ENCODE peak calls at places on chromosomes 4 and X, in eight cellular contexts. J, F, H, A, W, M, O and Z are unnamed samples.

GRCh38 chr4:179110356-179110755 is 1668.1 kb upstream of the AGA start:
- DNase-seq in J (no peak), F (no peak), H (no peak), A (no peak), W (peak), M (no peak), O (peak), Z (no peak)

GRCh38 chr4:102675142-102675541 is 85.6 kb downstream of the MANBA start:
- DNase-seq in J (no peak), F (no peak), H (no peak), A (no peak), W (peak), M (no peak), O (peak), Z (no peak)

GRCh38 chrX:111467896-111468295 is 43.5 kb upstream of the SERTM2 start:
- DNase-seq in J (no peak), F (no peak), H (no peak), A (no peak), W (no peak), M (no peak), O (no peak), Z (no peak)

GRCh38 chr4:73729534-73730165 is 10.7 kb upstream of the CXCL8 start:
- DNase-seq in J (no peak), F (peak), H (peak), A (peak), W (peak), M (no peak), O (peak), Z (no peak)

GRCh38 chr4:141022221-141022760 is 111.0 kb downstream of the RNF150 start:
- DNase-seq in J (no peak), F (no peak), H (no peak), A (no peak), W (no peak), M (no peak), O (no peak), Z (no peak)

GRCh38 chr4:156169011-156169410 is 215.3 kb upstream of the CTSO start:
- DNase-seq in J (no peak), F (no peak), H (peak), A (peak), W (peak), M (no peak), O (peak), Z (no peak)

GRCh38 chrX:48697182-48697727 is 721 bp downstream of the SUV39H1 start:
- DNase-seq in J (no peak), F (no peak), H (no peak), A (no peak), W (no peak), M (no peak), O (peak), Z (no peak)

GRCh38 chr4:118154643-118155042 is 120.4 kb downstream of the NDST3 start:
- DNase-seq in J (no peak), F (no peak), H (no peak), A (no peak), W (peak), M (no peak), O (no peak), Z (no peak)

GRCh38 chr4:80012291-80012690 is 60.7 kb downstream of the ANTXR2 start:
- DNase-seq in J (no peak), F (no peak), H (no peak), A (no peak), W (no peak), M (no peak), O (no peak), Z (no peak)

GRCh38 chrX:128781506-128781905 is 729.3 kb upstream of the ACTRT1 start:
- DNase-seq in J (no peak), F (peak), H (peak), A (no peak), W (no peak), M (peak), O (no peak), Z (no peak)

GRCh38 chr4:151417164-151417571 is 8.2 kb downstream of the FHIP1A start:
- DNase-seq in J (no peak), F (no peak), H (no peak), A (no peak), W (no peak), M (no peak), O (no peak), Z (no peak)

GRCh38 chr4:13642163-13642562 is 14.6 kb upstream of the BOD1L1 start:
- DNase-seq in J (no peak), F (no peak), H (no peak), A (no peak), W (peak), M (no peak), O (peak), Z (no peak)

GRCh38 chr4:177077095-177077494 is 232.6 kb upstream of the NEIL3 start:
- DNase-seq in J (no peak), F (no peak), H (no peak), A (no peak), W (no peak), M (no peak), O (no peak), Z (no peak)

GRCh38 chr4:125243835-125244397 is 70.8 kb upstream of the FAT4 start:
- DNase-seq in J (no peak), F (no peak), H (no peak), A (no peak), W (peak), M (no peak), O (peak), Z (no peak)

GRCh38 chrX:24619647-24620046 is 27.5 kb downstream of the PCYT1B start:
- DNase-seq in J (peak), F (no peak), H (no peak), A (no peak), W (peak), M (no peak), O (peak), Z (no peak)

GRCh38 chr4:20181926-20182325 is 69.8 kb upstream of the SLIT2 start:
- DNase-seq in J (no peak), F (no peak), H (no peak), A (no peak), W (peak), M (no peak), O (no peak), Z (no peak)

GRCh38 chr4:125368161-125368560 is 53.4 kb downstream of the FAT4 start:
- DNase-seq in J (no peak), F (no peak), H (no peak), A (no peak), W (peak), M (no peak), O (peak), Z (no peak)

GRCh38 chr4:150402968-150403367 is 179.0 kb upstream of the MAB21L2 start:
- DNase-seq in J (peak), F (peak), H (no peak), A (peak), W (peak), M (peak), O (no peak), Z (no peak)

GRCh38 chr4:151573474-151573873 is 164.5 kb downstream of the FHIP1A start:
- DNase-seq in J (no peak), F (no peak), H (no peak), A (no peak), W (no peak), M (no peak), O (no peak), Z (no peak)

GRCh38 chr4:89939994-89940393 is 45.3 kb downstream of the MMRN1 start:
- DNase-seq in J (no peak), F (no peak), H (no peak), A (no peak), W (peak), M (no peak), O (no peak), Z (no peak)

GRCh38 chr4:149784018-149784417 is 31.6 kb downstream of the IQCM start:
- DNase-seq in J (no peak), F (no peak), H (no peak), A (no peak), W (peak), M (no peak), O (peak), Z (no peak)

GRCh38 chr4:77538574-77539157 is 67.0 kb upstream of the CXCL13 start:
- DNase-seq in J (no peak), F (no peak), H (no peak), A (peak), W (peak), M (no peak), O (peak), Z (no peak)

GRCh38 chr4:99855677-99856076 is 38.5 kb downstream of the LAMTOR3 start:
- DNase-seq in J (no peak), F (no peak), H (no peak), A (no peak), W (no peak), M (no peak), O (no peak), Z (no peak)

GRCh38 chrX:86806786-86807185 is 658.5 kb downstream of the DACH2 start:
- DNase-seq in J (no peak), F (no peak), H (peak), A (no peak), W (no peak), M (no peak), O (peak), Z (no peak)

GRCh38 chr4:108450236-108450898 is 170.0 kb upstream of the RPL34 start:
- DNase-seq in J (no peak), F (no peak), H (no peak), A (no peak), W (no peak), M (no peak), O (no peak), Z (no peak)

GRCh38 chr4:12324965-12325364 is 896.3 kb upstream of the HS3ST1 start:
- DNase-seq in J (no peak), F (no peak), H (no peak), A (no peak), W (no peak), M (no peak), O (no peak), Z (no peak)

GRCh38 chr4:22237155-22237751 is 278.6 kb downstream of the ADGRA3 start:
- DNase-seq in J (no peak), F (peak), H (peak), A (no peak), W (no peak), M (peak), O (peak), Z (no peak)

GRCh38 chrX:13605611-13606010 is 36.2 kb downstream of the EGFL6 start:
- DNase-seq in J (no peak), F (no peak), H (no peak), A (no peak), W (no peak), M (no peak), O (no peak), Z (no peak)

GRCh38 chr4:142741995-142742394 is 104.1 kb downstream of the INPP4B start:
- DNase-seq in J (no peak), F (no peak), H (no peak), A (no peak), W (no peak), M (no peak), O (no peak), Z (no peak)

GRCh38 chr4:87967193-87967592 is 8.3 kb upstream of the SPP1 start:
- DNase-seq in J (no peak), F (no peak), H (no peak), A (no peak), W (no peak), M (peak), O (no peak), Z (no peak)

GRCh38 chr4:38138363-38138762 is 178.2 kb downstream of the PTTG2 start:
- DNase-seq in J (no peak), F (no peak), H (no peak), A (no peak), W (no peak), M (no peak), O (no peak), Z (no peak)

GRCh38 chr4:81485310-81485980 is 13.7 kb upstream of the RASGEF1B start:
- DNase-seq in J (no peak), F (no peak), H (no peak), A (no peak), W (no peak), M (no peak), O (no peak), Z (no peak)

GRCh38 chrX:150926304-150926703 is 27.8 kb upstream of the CD99L2 start:
- DNase-seq in J (no peak), F (no peak), H (no peak), A (no peak), W (no peak), M (no peak), O (no peak), Z (no peak)

GRCh38 chr4:168631241-168632151 is 134.6 kb downstream of the PALLD start:
- DNase-seq in J (peak), F (peak), H (peak), A (peak), W (peak), M (peak), O (peak), Z (peak)

GRCh38 chrX:38312436-38312835 is 14.9 kb downstream of the RPGR start:
- DNase-seq in J (no peak), F (no peak), H (no peak), A (no peak), W (peak), M (no peak), O (peak), Z (no peak)

GRCh38 chr4:95362906-95363578 is 185.7 kb downstream of the UNC5C start:
- DNase-seq in J (no peak), F (no peak), H (peak), A (no peak), W (peak), M (no peak), O (peak), Z (no peak)

GRCh38 chr4:163111588-163111987 is 55.1 kb downstream of the NAF1 start:
- DNase-seq in J (no peak), F (no peak), H (no peak), A (no peak), W (peak), M (no peak), O (peak), Z (no peak)

GRCh38 chr4:163108614-163109013 is 58.1 kb downstream of the NAF1 start:
- DNase-seq in J (no peak), F (no peak), H (no peak), A (no peak), W (no peak), M (no peak), O (no peak), Z (no peak)

GRCh38 chr4:163109967-163110366 is 56.7 kb downstream of the NAF1 start:
- DNase-seq in J (no peak), F (no peak), H (no peak), A (no peak), W (no peak), M (no peak), O (peak), Z (no peak)

GRCh38 chr4:163110442-163110841 is 56.2 kb downstream of the NAF1 start:
- DNase-seq in J (no peak), F (no peak), H (no peak), A (no peak), W (no peak), M (no peak), O (no peak), Z (no peak)

GRCh38 chr4:163107754-163108153 is 58.9 kb downstream of the NAF1 start:
- DNase-seq in J (no peak), F (no peak), H (no peak), A (no peak), W (peak), M (no peak), O (peak), Z (no peak)
- TF ChIP-seq CTCF in J (no peak), F (no peak), H (no peak), A (no peak), W (peak), M (no peak), O (no peak), Z (peak)

GRCh38 chr4:63524764-63525163 is 884.5 kb downstream of the TECRL start:
- DNase-seq in J (no peak), F (no peak), H (no peak), A (no peak), W (no peak), M (no peak), O (no peak), Z (no peak)

GRCh38 chr4:63529581-63529980 is 879.7 kb downstream of the TECRL start:
- DNase-seq in J (no peak), F (no peak), H (no peak), A (no peak), W (no peak), M (no peak), O (no peak), Z (no peak)

GRCh38 chr4:63526251-63526650 is 883.0 kb downstream of the TECRL start:
- DNase-seq in J (no peak), F (no peak), H (no peak), A (no peak), W (no peak), M (no peak), O (no peak), Z (no peak)

GRCh38 chr4:63528592-63528991 is 880.7 kb downstream of the TECRL start:
- DNase-seq in J (no peak), F (no peak), H (no peak), A (no peak), W (no peak), M (no peak), O (peak), Z (no peak)
- TF ChIP-seq CTCF in J (no peak), F (no peak), H (peak), A (no peak), W (no peak), M (no peak), O (no peak), Z (peak)

DNA sequence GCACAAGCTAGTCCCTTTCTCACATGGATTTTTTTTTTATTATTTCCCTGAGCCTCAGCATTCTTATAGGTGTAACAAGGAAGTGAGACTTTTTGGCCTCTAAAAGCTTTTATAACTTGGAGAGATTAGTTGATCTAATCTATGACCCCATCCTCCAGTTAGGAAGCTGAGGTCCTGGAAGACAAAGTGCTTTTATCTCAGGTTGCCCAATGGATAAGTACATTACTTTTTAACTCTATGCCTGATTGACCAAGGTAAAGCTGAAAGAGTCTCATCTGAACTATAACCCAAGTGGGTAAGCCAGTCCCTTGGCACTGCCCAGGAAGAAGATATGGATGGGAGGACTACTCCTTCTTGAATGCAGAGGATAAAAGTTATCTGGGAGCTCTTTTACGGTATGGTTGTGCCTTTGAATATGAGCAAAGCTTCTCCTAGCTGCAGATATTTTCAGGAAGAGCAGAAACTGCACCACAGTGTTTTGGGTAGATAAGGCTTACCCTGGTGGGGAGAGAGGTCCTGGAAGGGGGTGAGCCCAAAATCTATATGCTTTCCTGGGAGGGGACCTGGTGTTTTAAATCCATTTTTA is 40.2 kb downstream of the VSIG4 start:
- DNase-seq in J (no peak), F (no peak), H (no peak), A (no peak), W (no peak), M (no peak), O (no peak), Z (no peak)
- TF ChIP-seq CTCF in J (no peak), F (no peak), H (no peak), A (no peak), W (no peak), M (no peak), O (no peak), Z (no peak)

GRCh38 chrX:52363247-52363883 is 5.5 kb upstream of the XAGE2 start:
- DNase-seq in J (no peak), F (peak), H (no peak), A (no peak), W (no peak), M (no peak), O (peak), Z (no peak)
- TF ChIP-seq CTCF in J (no peak), F (no peak), H (no peak), A (no peak), W (no peak), M (no peak), O (no peak), Z (no peak)

GRCh38 chrX:456146-456545 is 69.4 kb upstream of the PPP2R3B start:
- DNase-seq in J (no peak), F (no peak), H (no peak), A (no peak), W (no peak), M (no peak), O (no peak), Z (no peak)

GRCh38 chrX:455199-455598 is 68.5 kb upstream of the PPP2R3B start:
- DNase-seq in J (no peak), F (no peak), H (no peak), A (no peak), W (no peak), M (peak), O (no peak), Z (no peak)

GRCh38 chrX:456925-457768 is 70.4 kb upstream of the PPP2R3B start:
- DNase-seq in J (no peak), F (no peak), H (no peak), A (no peak), W (no peak), M (no peak), O (no peak), Z (no peak)

GRCh38 chrX:458631-459061 is 71.9 kb upstream of the PPP2R3B start:
- DNase-seq in J (no peak), F (no peak), H (no peak), A (no peak), W (no peak), M (no peak), O (no peak), Z (no peak)

GRCh38 chrX:455673-456072 is 69.0 kb upstream of the PPP2R3B start:
- DNase-seq in J (no peak), F (no peak), H (no peak), A (no peak), W (no peak), M (peak), O (no peak), Z (no peak)
- TF ChIP-seq CTCF in J (no peak), F (no peak), H (no peak), A (no peak), W (no peak), M (no peak), O (no peak), Z (no peak)

GRCh38 chr4:120049732-120050494 is 16.7 kb downstream of the MAD2L1 start:
- DNase-seq in J (peak), F (peak), H (peak), A (peak), W (peak), M (peak), O (peak), Z (peak)
- TF ChIP-seq CTCF in J (peak), F (peak), H (peak), A (peak), W (peak), M (peak), O (peak), Z (peak)

GRCh38 chr4:110638347-110638746 is 15.5 kb upstream of the PITX2 start:
- DNase-seq in J (no peak), F (no peak), H (no peak), A (no peak), W (no peak), M (no peak), O (no peak), Z (no peak)

GRCh38 chr4:110636677-110637407 is 14.0 kb upstream of the PITX2 start:
- DNase-seq in J (peak), F (peak), H (no peak), A (no peak), W (peak), M (no peak), O (peak), Z (peak)

GRCh38 chr4:110639207-110640092 is 16.6 kb upstream of the PITX2 start:
- DNase-seq in J (no peak), F (no peak), H (no peak), A (no peak), W (no peak), M (no peak), O (no peak), Z (no peak)

GRCh38 chr4:110636231-110636676 is 13.4 kb upstream of the PITX2 start:
- DNase-seq in J (no peak), F (no peak), H (no peak), A (no peak), W (no peak), M (no peak), O (no peak), Z (no peak)

GRCh38 chr4:110637408-110638131 is 14.7 kb upstream of the PITX2 start:
- DNase-seq in J (no peak), F (no peak), H (no peak), A (no peak), W (no peak), M (no peak), O (no peak), Z (no peak)
- TF ChIP-seq CTCF in J (peak), F (no peak), H (no peak), A (no peak), W (peak), M (no peak), O (no peak), Z (peak)

GRCh38 chrX:47568656-47569295 is 7.8 kb downstream of the ARAF start:
- DNase-seq in J (no peak), F (no peak), H (peak), A (no peak), W (no peak), M (no peak), O (no peak), Z (no peak)
- TF ChIP-seq CTCF in J (peak), F (peak), H (peak), A (peak), W (peak), M (no peak), O (peak), Z (peak)

DNA sequence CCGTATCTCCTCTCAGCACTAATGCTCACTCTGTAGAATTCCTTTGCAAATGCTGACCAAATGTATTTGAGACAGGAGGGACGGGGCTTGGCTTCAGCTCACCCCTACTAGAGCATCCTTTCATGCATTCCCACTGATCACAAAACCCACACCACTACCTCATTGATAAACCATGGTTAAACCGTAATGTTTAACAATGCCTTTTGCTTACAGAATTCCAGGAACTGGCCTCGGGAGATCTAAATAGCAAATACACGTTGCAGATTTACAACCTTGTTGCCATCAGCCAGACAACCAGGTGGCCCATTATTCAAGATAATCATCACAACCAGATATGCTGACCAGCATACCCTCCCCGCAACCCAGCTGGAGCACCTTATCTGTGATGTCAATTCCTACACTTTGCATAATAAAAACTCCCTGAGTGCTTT is 391.9 kb downstream of the KCTD8 start:
- DNase-seq in J (no peak), F (no peak), H (no peak), A (no peak), W (no peak), M (no peak), O (no peak), Z (no peak)
- TF ChIP-seq CTCF in J (no peak), F (no peak), H (no peak), A (no peak), W (no peak), M (no peak), O (no peak), Z (no peak)

GRCh38 chr4:154982187-154983047 is 201.3 kb downstream of the RBM46 start:
- DNase-seq in J (peak), F (peak), H (peak), A (peak), W (peak), M (peak), O (peak), Z (no peak)
- TF ChIP-seq CTCF in J (peak), F (peak), H (peak), A (peak), W (peak), M (no peak), O (peak), Z (peak)